ENCODE peak calls at places on chromosomes 12 and 14, in six cellular contexts. L, G, F, U, A and R are unnamed samples.

GRCh38 chr14:68147331-68147730 is 327.8 kb downstream of the RAD51B start:
- DNase-seq in A (no peak), G (no peak), U (no peak), L (no peak), F (no peak), R (no peak)

GRCh38 chr12:124805876-124806668 is 57.6 kb downstream of the SCARB1 start:
- DNase-seq in U (no peak), L (no peak), A (no peak), F (no peak), G (no peak), R (no peak)

GRCh38 chr12:3020399-3020798 is 56.8 kb upstream of the TSPAN9 start:
- DNase-seq in A (no peak), U (no peak), F (no peak), L (no peak), G (no peak), R (no peak)

GRCh38 chr12:67701121-67701520 is 52.6 kb downstream of the DYRK2 start:
- DNase-seq in G (no peak), F (peak; percentile 32), A (no peak), L (no peak), U (no peak), R (peak; percentile 14)

GRCh38 chr12:11761869-11762567 is 112.5 kb downstream of the ETV6 start:
- DNase-seq in G (no peak), U (no peak), A (no peak), L (no peak), F (peak; percentile 37), R (no peak)

GRCh38 chr12:6996040-6996441 is 22.2 kb downstream of the LPCAT3 start:
- DNase-seq in F (no peak), U (no peak), A (no peak), G (no peak), L (peak; percentile 40), R (no peak)

GRCh38 chr12:95424271-95424994 is 49.5 kb upstream of the METAP2 start:
- DNase-seq in A (peak; percentile 40), U (no peak), L (no peak), F (peak; percentile 54), G (no peak), R (no peak)

GRCh38 chr14:89214221-89214965 is 202.6 kb downstream of the FOXN3 start:
- DNase-seq in U (no peak), A (peak; percentile 87), F (peak; percentile 51), G (no peak), L (no peak), R (no peak)

GRCh38 chr14:24080888-24081738 is 9.8 kb downstream of the CPNE6 start:
- DNase-seq in F (peak; percentile 77), U (peak; percentile 27), L (peak; percentile 8), A (peak; percentile 71), G (no peak), R (peak; percentile 64)

GRCh38 chr12:59088673-59089072 is 168.4 kb upstream of the LRIG3 start:
- DNase-seq in F (no peak), A (no peak), U (no peak), G (no peak), L (no peak), R (no peak)

GRCh38 chr12:91836264-91836663 is 309.4 kb downstream of the BTG1 start:
- DNase-seq in L (no peak), G (no peak), F (no peak), U (no peak), A (no peak), R (no peak)

GRCh38 chr12:8449293-8449944 is 6.3 kb upstream of the CLEC6A start:
- DNase-seq in U (no peak), G (no peak), A (no peak), L (no peak), F (no peak), R (no peak)

GRCh38 chr14:44846232-44846824 is 115.4 kb downstream of the KLHL28 start:
- DNase-seq in L (peak; percentile 20), U (no peak), F (peak; percentile 21), A (no peak), G (no peak), R (peak; percentile 67)

GRCh38 chr14:61477845-61478438 is 156.6 kb downstream of the PRKCH start:
- DNase-seq in G (no peak), L (peak; percentile 56), U (no peak), A (peak; percentile 84), F (no peak), R (no peak)

GRCh38 chr12:72133497-72134055 is 138.6 kb upstream of the TRHDE start:
- DNase-seq in L (no peak), G (no peak), U (no peak), A (no peak), F (peak; percentile 8), R (peak; percentile 22)

GRCh38 chr14:101859538-101859902 is 98.0 kb downstream of the PPP2R5C start:
- DNase-seq in G (no peak), U (no peak), L (no peak), A (no peak), F (no peak), R (no peak)

GRCh38 chr14:21711360-21711961 is 37.8 kb upstream of the OR4E1 start:
- DNase-seq in L (peak; percentile 18), G (no peak), F (peak; percentile 9), U (no peak), A (no peak), R (peak; percentile 68)

GRCh38 chr12:121628536-121628935 is 2.2 kb downstream of the ORAI1 start:
- DNase-seq in L (no peak), F (no peak), A (no peak), U (no peak), G (no peak), R (peak; percentile 30)